ENCODE peak calls at places on chromosomes 6 and 20, in seven cellular contexts. One of them, this sample, is unnamed.

GRCh38 chr6:157682856-157683481 is 140.1 kb upstream of the SNX9 start:
- DNase-seq in GM20000: no peak
- DNase-seq in brain microvascular endothelial cell: peak; percentile 48
- DNase-seq in psoas muscle: no peak
- DNase-seq in heart right ventricle: no peak
- DNase-seq in AG10803: peak; percentile 69
- DNase-seq in bronchial epithelial cell: peak; percentile 81
- DNase-seq in this sample: no peak

GRCh38 chr6:16168858-16169257 is 40.0 kb downstream of the MYLIP start:
- DNase-seq in GM20000: no peak
- DNase-seq in brain microvascular endothelial cell: peak; percentile 31
- DNase-seq in psoas muscle: no peak
- DNase-seq in heart right ventricle: no peak
- DNase-seq in AG10803: peak; percentile 33
- DNase-seq in bronchial epithelial cell: peak; percentile 27
- DNase-seq in this sample: peak; percentile 46

GRCh38 chr6:144265061-144265357 is 20.1 kb upstream of the UTRN start:
- DNase-seq in GM20000: no peak
- DNase-seq in brain microvascular endothelial cell: peak; percentile 78
- DNase-seq in psoas muscle: no peak
- DNase-seq in heart right ventricle: no peak
- DNase-seq in AG10803: no peak
- DNase-seq in bronchial epithelial cell: no peak
- DNase-seq in this sample: no peak

GRCh38 chr6:144361027-144361426 is 75.9 kb downstream of the UTRN start:
- DNase-seq in GM20000: no peak
- DNase-seq in brain microvascular endothelial cell: no peak
- DNase-seq in psoas muscle: no peak
- DNase-seq in heart right ventricle: no peak
- DNase-seq in AG10803: no peak
- DNase-seq in bronchial epithelial cell: no peak
- DNase-seq in this sample: no peak

GRCh38 chr20:14406495-14406894 is 69.1 kb upstream of the FLRT3 start:
- DNase-seq in GM20000: no peak
- DNase-seq in brain microvascular endothelial cell: peak; percentile 50
- DNase-seq in psoas muscle: no peak
- DNase-seq in heart right ventricle: no peak
- DNase-seq in AG10803: peak; percentile 50
- DNase-seq in bronchial epithelial cell: peak; percentile 93
- DNase-seq in this sample: no peak

GRCh38 chr6:108798672-108799355 is 49.4 kb upstream of the ARMC2 start:
- DNase-seq in GM20000: no peak
- DNase-seq in brain microvascular endothelial cell: no peak
- DNase-seq in psoas muscle: peak; percentile 24
- DNase-seq in heart right ventricle: peak; percentile 21
- DNase-seq in AG10803: no peak
- DNase-seq in bronchial epithelial cell: no peak
- DNase-seq in this sample: no peak

GRCh38 chr6:158595223-158595622 is 35.3 kb downstream of the TMEM181 start:
- DNase-seq in GM20000: no peak
- DNase-seq in brain microvascular endothelial cell: no peak
- DNase-seq in psoas muscle: no peak
- DNase-seq in heart right ventricle: no peak
- DNase-seq in AG10803: peak; percentile 3
- DNase-seq in bronchial epithelial cell: no peak
- DNase-seq in this sample: no peak

GRCh38 chr6:87832025-87832825 is 130.2 kb upstream of the AKIRIN2 start:
- DNase-seq in GM20000: peak; percentile 36
- DNase-seq in brain microvascular endothelial cell: no peak
- DNase-seq in psoas muscle: no peak
- DNase-seq in heart right ventricle: no peak
- DNase-seq in AG10803: peak; percentile 24
- DNase-seq in bronchial epithelial cell: peak; percentile 57
- DNase-seq in this sample: peak; percentile 6

GRCh38 chr20:11118802-11119380 is 445.1 kb upstream of the JAG1 start:
- DNase-seq in GM20000: no peak
- DNase-seq in brain microvascular endothelial cell: no peak
- DNase-seq in psoas muscle: no peak
- DNase-seq in heart right ventricle: no peak
- DNase-seq in AG10803: no peak
- DNase-seq in bronchial epithelial cell: peak; percentile 87
- DNase-seq in this sample: peak; percentile 13

GRCh38 chr20:38790210-38791053 is 15.1 kb upstream of the PPP1R16B start:
- DNase-seq in GM20000: peak; percentile 56
- DNase-seq in brain microvascular endothelial cell: peak; percentile 25
- DNase-seq in psoas muscle: no peak
- DNase-seq in heart right ventricle: no peak
- DNase-seq in AG10803: peak; percentile 15
- DNase-seq in bronchial epithelial cell: peak; percentile 68
- DNase-seq in this sample: peak; percentile 23

GRCh38 chr6:118761643-118762042 is 110.3 kb upstream of the CEP85L start:
- DNase-seq in GM20000: no peak
- DNase-seq in brain microvascular endothelial cell: no peak
- DNase-seq in psoas muscle: no peak
- DNase-seq in heart right ventricle: no peak
- DNase-seq in AG10803: no peak
- DNase-seq in bronchial epithelial cell: peak; percentile 36
- DNase-seq in this sample: no peak

GRCh38 chr20:45933231-45934045 is 1.0 kb upstream of the PCIF1 start:
- DNase-seq in GM20000: peak; percentile 70
- DNase-seq in brain microvascular endothelial cell: peak; percentile 62
- DNase-seq in psoas muscle: peak; percentile 61
- DNase-seq in heart right ventricle: peak; percentile 81
- DNase-seq in AG10803: peak; percentile 70
- DNase-seq in bronchial epithelial cell: peak; percentile 74
- DNase-seq in this sample: peak; percentile 38
- TF ChIP-seq CTCF in GM20000: no peak
- TF ChIP-seq CTCF in brain microvascular endothelial cell: peak; percentile 60
- TF ChIP-seq CTCF in psoas muscle: peak; percentile 32
- TF ChIP-seq CTCF in heart right ventricle: peak; percentile 16
- TF ChIP-seq CTCF in AG10803: peak; percentile 26
- TF ChIP-seq CTCF in bronchial epithelial cell: peak; percentile 46
- TF ChIP-seq CTCF in this sample: peak; percentile 33

GRCh38 chr6:149628865-149629544 is 19.5 kb downstream of the KATNA1 start:
- DNase-seq in GM20000: no peak
- DNase-seq in brain microvascular endothelial cell: no peak
- DNase-seq in psoas muscle: no peak
- DNase-seq in heart right ventricle: no peak
- DNase-seq in AG10803: no peak
- DNase-seq in bronchial epithelial cell: peak; percentile 44
- DNase-seq in this sample: no peak
- TF ChIP-seq CTCF in GM20000: no peak
- TF ChIP-seq CTCF in brain microvascular endothelial cell: no peak
- TF ChIP-seq CTCF in psoas muscle: no peak
- TF ChIP-seq CTCF in heart right ventricle: no peak
- TF ChIP-seq CTCF in AG10803: no peak
- TF ChIP-seq CTCF in bronchial epithelial cell: no peak
- TF ChIP-seq CTCF in this sample: no peak

DNA sequence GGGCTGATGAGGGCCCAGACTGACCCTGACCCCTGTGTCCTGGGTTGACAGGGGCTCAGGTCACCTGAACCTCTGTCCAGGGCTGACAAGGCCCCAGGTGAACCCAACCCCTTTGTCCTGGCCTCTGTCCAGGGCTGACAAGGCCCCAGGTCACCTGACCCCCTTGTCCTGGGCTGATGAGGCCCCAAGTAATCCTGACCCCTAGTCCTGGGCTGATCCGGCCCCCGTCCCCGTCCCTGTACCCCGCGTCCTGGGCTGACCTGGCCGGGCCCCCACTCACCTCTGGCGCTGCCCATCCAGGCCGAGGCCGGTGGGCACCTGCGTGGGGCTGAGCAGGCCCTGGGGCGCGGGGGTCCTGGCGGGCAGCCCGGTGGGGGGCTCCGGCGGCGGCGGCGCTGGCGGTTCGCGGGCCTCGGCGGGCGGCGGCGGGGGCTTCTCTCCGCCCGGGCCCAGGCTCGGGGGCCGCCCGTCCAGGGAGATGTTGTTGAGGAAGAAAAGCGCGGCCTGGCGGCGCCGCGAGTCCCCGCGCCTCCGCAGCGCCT is 379 bp downstream of the CABLES2 start:
- DNase-seq in GM20000: no peak
- DNase-seq in brain microvascular endothelial cell: no peak
- DNase-seq in psoas muscle: no peak
- DNase-seq in heart right ventricle: no peak
- DNase-seq in AG10803: no peak
- DNase-seq in bronchial epithelial cell: no peak
- DNase-seq in this sample: no peak
- TF ChIP-seq CTCF in GM20000: no peak
- TF ChIP-seq CTCF in brain microvascular endothelial cell: no peak
- TF ChIP-seq CTCF in psoas muscle: no peak
- TF ChIP-seq CTCF in heart right ventricle: no peak
- TF ChIP-seq CTCF in AG10803: no peak
- TF ChIP-seq CTCF in bronchial epithelial cell: no peak
- TF ChIP-seq CTCF in this sample: no peak

DNA sequence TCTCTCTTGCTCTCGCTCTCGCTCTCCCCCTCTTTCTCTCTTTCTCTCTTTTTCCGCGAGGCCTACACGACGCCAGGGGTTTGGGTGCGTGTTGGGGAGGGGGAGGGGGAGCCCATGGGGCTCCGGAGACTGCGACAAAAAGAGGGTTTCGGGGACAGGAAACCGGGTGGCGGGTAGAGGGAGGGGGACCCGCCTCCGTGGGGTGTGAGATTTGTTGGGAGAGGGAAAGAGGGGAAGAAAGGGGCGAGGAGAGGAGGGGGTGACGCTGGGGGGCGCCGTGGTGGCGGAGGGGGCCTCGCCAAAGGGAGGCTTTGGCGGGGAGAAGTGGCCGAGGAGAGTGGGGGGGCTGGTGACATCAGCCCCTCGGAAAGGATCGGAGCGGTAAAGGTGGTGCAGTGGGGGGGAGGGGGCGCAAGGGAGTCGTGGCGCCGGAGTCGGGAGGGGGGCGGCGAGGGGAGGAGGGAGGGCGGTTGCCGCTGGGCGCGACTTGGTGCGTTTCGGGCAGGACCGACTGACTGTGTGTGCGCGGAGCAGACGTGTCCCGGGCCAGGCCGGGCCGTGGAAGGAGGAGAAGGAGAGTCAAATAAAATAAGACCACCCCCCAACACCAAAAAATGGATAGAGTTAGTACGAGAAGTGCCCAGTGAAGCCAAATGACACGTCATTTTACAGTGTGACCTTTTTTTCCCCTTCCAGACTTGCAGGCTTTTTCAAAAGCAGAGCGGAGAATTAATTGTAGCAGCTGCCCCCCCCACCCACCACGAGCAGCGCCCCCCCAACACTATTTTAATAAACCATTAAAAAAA is 39.8 kb downstream of the GNAS start:
- DNase-seq in GM20000: peak; percentile 84
- DNase-seq in brain microvascular endothelial cell: peak; percentile 34
- DNase-seq in psoas muscle: peak; percentile 76
- DNase-seq in heart right ventricle: peak; percentile 86
- DNase-seq in AG10803: peak; percentile 58
- DNase-seq in bronchial epithelial cell: peak; percentile 15
- DNase-seq in this sample: no peak
- TF ChIP-seq CTCF in GM20000: no peak
- TF ChIP-seq CTCF in brain microvascular endothelial cell: no peak
- TF ChIP-seq CTCF in psoas muscle: no peak
- TF ChIP-seq CTCF in heart right ventricle: no peak
- TF ChIP-seq CTCF in AG10803: no peak
- TF ChIP-seq CTCF in bronchial epithelial cell: peak; percentile 9
- TF ChIP-seq CTCF in this sample: no peak

DNA sequence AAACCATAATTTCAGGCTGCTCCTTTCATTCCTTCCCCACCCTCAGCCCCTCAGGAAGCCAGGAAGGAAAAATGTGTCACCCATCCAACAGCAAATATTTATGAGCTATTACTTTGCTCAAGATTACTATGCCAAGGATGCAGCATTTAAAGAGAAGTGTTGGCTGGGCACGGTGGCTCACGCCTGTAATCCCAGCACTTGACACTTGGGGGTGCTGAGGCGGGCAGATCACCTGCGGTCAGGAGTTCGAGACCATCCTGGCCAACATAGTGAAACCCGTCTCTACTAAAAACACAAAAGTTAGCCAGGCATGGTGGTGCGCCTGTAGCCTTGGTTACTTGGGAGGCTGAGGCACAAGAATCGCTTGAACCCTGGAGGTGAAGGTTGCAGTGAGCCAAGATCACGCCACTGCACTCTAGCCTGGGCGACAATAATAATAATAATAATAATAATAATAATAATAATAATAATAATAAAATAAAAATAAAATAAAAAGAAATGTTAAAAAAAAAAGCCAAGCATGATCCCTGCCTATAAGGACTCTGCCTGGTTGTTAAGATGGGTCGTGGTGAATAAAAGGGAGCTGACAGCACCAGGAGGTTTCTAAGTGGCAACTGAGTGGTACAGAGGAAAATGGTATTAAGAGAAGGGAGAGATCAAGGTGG is 20.5 kb upstream of the TIAM2 start:
- DNase-seq in GM20000: no peak
- DNase-seq in brain microvascular endothelial cell: no peak
- DNase-seq in psoas muscle: no peak
- DNase-seq in heart right ventricle: no peak
- DNase-seq in AG10803: no peak
- DNase-seq in bronchial epithelial cell: no peak
- DNase-seq in this sample: no peak
- TF ChIP-seq CTCF in GM20000: no peak
- TF ChIP-seq CTCF in brain microvascular endothelial cell: peak; percentile 33
- TF ChIP-seq CTCF in psoas muscle: no peak
- TF ChIP-seq CTCF in heart right ventricle: no peak
- TF ChIP-seq CTCF in AG10803: no peak
- TF ChIP-seq CTCF in bronchial epithelial cell: no peak
- TF ChIP-seq CTCF in this sample: no peak

DNA sequence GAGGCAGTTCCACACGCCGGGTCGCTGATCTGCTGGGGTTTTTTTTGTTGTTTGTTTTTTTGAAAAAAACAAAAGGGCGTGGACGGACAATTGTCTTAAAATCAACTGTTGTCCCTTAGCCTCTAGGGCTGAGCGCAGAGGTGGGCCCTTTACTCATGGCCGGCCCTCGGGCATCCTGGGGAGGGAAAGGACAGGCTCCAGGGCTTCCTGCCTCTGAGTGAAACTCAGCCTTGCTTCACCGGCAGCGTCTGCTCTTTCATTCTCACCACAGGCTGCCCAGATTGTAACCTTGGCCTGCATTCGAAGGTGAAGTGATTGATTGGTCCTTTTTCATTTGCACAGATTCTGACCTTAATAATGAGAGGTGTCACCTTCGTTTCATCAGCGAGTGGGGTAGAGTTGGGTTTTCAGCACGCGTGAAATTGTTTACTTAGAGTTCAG is 797 bp downstream of the SMIM13 start:
- DNase-seq in GM20000: peak; percentile 76
- DNase-seq in brain microvascular endothelial cell: peak; percentile 36
- DNase-seq in psoas muscle: peak; percentile 35
- DNase-seq in heart right ventricle: peak; percentile 43
- DNase-seq in AG10803: peak; percentile 42
- DNase-seq in bronchial epithelial cell: peak; percentile 44
- DNase-seq in this sample: no peak
- TF ChIP-seq CTCF in GM20000: no peak
- TF ChIP-seq CTCF in brain microvascular endothelial cell: peak; percentile 4
- TF ChIP-seq CTCF in psoas muscle: no peak
- TF ChIP-seq CTCF in heart right ventricle: no peak
- TF ChIP-seq CTCF in AG10803: no peak
- TF ChIP-seq CTCF in bronchial epithelial cell: no peak
- TF ChIP-seq CTCF in this sample: no peak

This sample was measured in astrocyte of the cerebellum.